ENCODE peak calls at places on chromosome 2, in four cellular contexts. A, I, R and D are unnamed samples.

GRCh38 chr2:232633413-232634318 is at the start of gene EFHD1:
- DNase-seq in A (peak; percentile 93), I (peak; percentile 85), R (peak; percentile 8), D (peak; percentile 73)

GRCh38 chr2:41735446-41735845 is 312.4 kb upstream of the PKDCC start:
- DNase-seq in A (no peak), I (no peak), R (no peak), D (no peak)

GRCh38 chr2:233464056-233464455 is 102.5 kb downstream of the USP40 start:
- DNase-seq in A (no peak), I (no peak), R (no peak), D (no peak)

GRCh38 chr2:70851704-70852103 is 16.1 kb upstream of the CD207 start:
- DNase-seq in A (no peak), I (no peak), R (no peak), D (peak; percentile 4)

GRCh38 chr2:234261736-234262135 is 211.2 kb downstream of the SPP2 start:
- DNase-seq in A (no peak), I (no peak), R (no peak), D (no peak)

GRCh38 chr2:213002383-213002782 is 149.0 kb downstream of the IKZF2 start:
- DNase-seq in A (no peak), I (no peak), R (no peak), D (no peak)

GRCh38 chr2:233385489-233386044 is 31.3 kb downstream of the DGKD start:
- DNase-seq in A (no peak), I (no peak), R (no peak), D (peak; percentile 18)

GRCh38 chr2:118292991-118293390 is 204.7 kb downstream of the INSIG2 start:
- DNase-seq in A (no peak), I (no peak), R (no peak), D (no peak)

GRCh38 chr2:27583390-27583915 is 611 bp downstream of the ZNF512 start:
- DNase-seq in A (no peak), I (peak; percentile 6), R (no peak), D (no peak)

GRCh38 chr2:240614391-240614790 is 10.9 kb upstream of the GPR35 start:
- DNase-seq in A (no peak), I (no peak), R (no peak), D (no peak)
- H3K27ac ChIP-seq in A (no peak overlapping the region), I (no peak overlapping the region), R (no peak overlapping the region), D (no peak overlapping the region)

DNA sequence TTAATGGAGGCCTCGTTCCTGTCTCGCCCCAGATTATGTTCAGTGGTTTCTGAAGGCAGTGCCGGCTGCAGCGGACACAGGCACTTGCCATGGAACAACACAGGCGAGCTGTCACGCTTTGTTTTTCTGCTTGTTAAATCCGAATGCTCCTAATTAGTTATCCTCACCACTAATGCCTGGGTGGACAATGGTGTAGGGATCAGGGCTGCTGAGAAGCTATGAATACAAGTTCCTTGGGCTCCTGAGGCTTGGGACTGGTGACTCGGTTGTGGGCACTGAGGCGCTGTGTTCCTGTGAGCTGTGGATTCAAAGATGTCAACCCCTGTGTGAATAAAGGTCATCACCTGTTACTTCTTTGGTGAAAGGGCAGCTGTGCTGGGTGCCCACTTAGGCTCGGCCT is 123.5 kb downstream of the PLEKHM3 start:
- DNase-seq in A (no peak), I (no peak), R (no peak), D (no peak)
- H3K27ac ChIP-seq in A (no peak overlapping the region), I (peak overlapping the region; percentile 23), R (no peak overlapping the region), D (no peak overlapping the region)

DNA sequence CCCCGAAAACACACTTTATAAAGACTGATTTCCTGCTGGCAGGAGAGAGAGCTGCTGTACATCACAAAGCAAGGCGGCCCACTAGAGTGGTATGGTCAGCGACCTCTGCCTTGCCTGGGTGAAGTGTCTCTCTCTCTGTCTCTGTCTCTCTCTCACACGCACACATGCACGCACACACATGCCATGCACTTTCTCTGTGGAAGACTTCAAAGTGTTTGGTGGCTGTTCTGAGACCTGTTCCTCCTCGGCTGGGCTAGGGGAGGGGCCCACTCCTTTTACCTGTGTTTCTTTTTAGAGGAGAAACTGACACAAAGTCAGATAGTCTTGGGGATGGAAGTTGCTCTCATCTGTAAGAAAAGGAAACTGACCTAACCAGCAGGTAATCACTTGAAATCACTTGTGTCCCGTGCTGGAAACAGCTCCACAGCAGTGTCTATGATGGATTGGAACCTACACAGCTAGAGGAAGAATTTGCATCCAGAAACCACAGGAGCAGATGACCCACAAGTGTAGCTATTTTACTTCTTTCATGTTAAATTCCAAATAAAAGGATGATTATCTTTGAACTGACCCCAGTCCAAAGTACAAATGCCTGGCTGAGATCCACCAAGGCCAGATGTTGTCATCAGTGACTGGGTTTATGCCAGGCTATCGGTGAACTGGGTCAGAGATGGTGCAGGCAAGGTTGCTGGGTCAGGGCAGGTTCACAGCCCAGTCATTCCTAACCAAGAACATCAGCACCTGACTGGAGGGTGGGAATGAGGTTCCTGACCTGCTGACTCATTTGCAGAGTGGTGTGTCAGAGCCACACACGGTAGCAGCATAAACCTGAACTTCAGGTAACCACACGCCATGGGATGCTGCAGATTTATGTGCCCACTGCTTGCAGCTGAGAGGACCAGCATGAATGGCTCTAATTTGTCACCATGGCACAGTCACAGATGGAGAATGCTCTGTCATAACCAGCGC is 63.0 kb downstream of the NPAS2 start:
- DNase-seq in A (no peak), I (peak; percentile 76), R (no peak), D (no peak)
- H3K27ac ChIP-seq in A (no peak overlapping the region), I (peak overlapping the region; percentile 85), R (no peak overlapping the region), D (no peak overlapping the region)

GRCh38 chr2:8534729-8535397 is 147.0 kb upstream of the ID2 start:
- DNase-seq in A (peak; percentile 83), I (peak; percentile 73), R (no peak), D (no peak)
- H3K27ac ChIP-seq in A (peak overlapping the region; percentile 12), I (peak overlapping the region; percentile 45), R (no peak overlapping the region), D (peak overlapping the region; percentile 39)

GRCh38 chr2:182980115-182980514 is 58.1 kb downstream of the NCKAP1 start:
- DNase-seq in A (no peak), I (peak; percentile 22), R (no peak), D (no peak)

GRCh38 chr2:182977463-182977862 is 60.8 kb downstream of the NCKAP1 start:
- DNase-seq in A (no peak), I (no peak), R (no peak), D (no peak)

GRCh38 chr2:182980652-182981051 is 57.6 kb downstream of the NCKAP1 start:
- DNase-seq in A (no peak), I (no peak), R (no peak), D (no peak)

GRCh38 chr2:182982934-182983333 is 55.3 kb downstream of the NCKAP1 start:
- DNase-seq in A (no peak), I (no peak), R (no peak), D (no peak)
- H3K27ac ChIP-seq in A (peak overlapping the region; percentile 24), I (no peak overlapping the region), R (no peak overlapping the region), D (no peak overlapping the region)